ENCODE peak calls at places on chromosomes 11 and 22, in five cellular contexts. C is astrocyte of the spinal cord, O is GM10248, I is fibroblast of mammary gland, V is endothelial cell. Q is an unnamed sample.

GRCh38 chr22:49946612-49947295 is 13.8 kb upstream of the PIM3 start:
- DNase-seq in C (no peak), O (no peak), V (no peak), I (no peak), Q (no peak)

GRCh38 chr11:65316979-65317786 is 2.5 kb downstream of the CDC42EP2 start:
- DNase-seq in I (peak; percentile 84), O (no peak), V (peak; percentile 69), C (peak; percentile 72), Q (no peak)

GRCh38 chr11:59281177-59281576 is 68.5 kb upstream of the MPEG1 start:
- DNase-seq in O (no peak), V (no peak), I (no peak), C (no peak), Q (no peak)

GRCh38 chr11:78261869-78262637 is 73.3 kb downstream of the USP35 start:
- DNase-seq in O (no peak), C (no peak), V (no peak), I (no peak), Q (no peak)

GRCh38 chr11:2381494-2382128 is 4.5 kb downstream of the CD81 start:
- DNase-seq in O (no peak), I (no peak), C (no peak), V (no peak), Q (no peak)

GRCh38 chr11:112082729-112083128 is 3.8 kb downstream of the TIMM8B start:
- DNase-seq in V (no peak), I (peak; percentile 86), O (no peak), C (peak; percentile 44), Q (peak; percentile 38)

GRCh38 chr22:19497245-19497644 is 17.5 kb downstream of the CDC45 start:
- DNase-seq in I (peak; percentile 90), C (peak; percentile 84), V (no peak), O (no peak), Q (no peak)

GRCh38 chr22:25364281-25364680 is 144.8 kb downstream of the CRYBB2 start:
- DNase-seq in I (no peak), V (no peak), C (no peak), O (no peak), Q (no peak)

GRCh38 chr11:105609832-105610781 is at the start of gene GRIA4:
- DNase-seq in C (peak; percentile 47), I (peak; percentile 23), V (peak; percentile 58), O (no peak), Q (peak; percentile 17)

GRCh38 chr11:7413961-7414728 is 71.2 kb upstream of the OLFML1 start:
- DNase-seq in I (no peak), V (no peak), O (no peak), C (no peak), Q (no peak)

GRCh38 chr11:30583505-30584280 is 2.5 kb downstream of the MPPED2 start:
- DNase-seq in V (peak; percentile 8), I (peak; percentile 0), C (no peak), O (no peak), Q (no peak)

GRCh38 chr11:126011220-126011619 is 51.4 kb downstream of the CDON start:
- DNase-seq in O (no peak), C (no peak), V (no peak), I (no peak), Q (no peak)

GRCh38 chr11:123057604-123058305 is 4.2 kb downstream of the HSPA8 start:
- DNase-seq in V (no peak), I (no peak), O (no peak), C (no peak), Q (no peak)

GRCh38 chr11:59106363-59107336 is at the start of gene FAM111B:
- DNase-seq in I (peak; percentile 93), V (peak; percentile 55), O (peak; percentile 83), C (peak; percentile 90), Q (peak; percentile 84)

GRCh38 chr11:118012083-118012669 is 26.0 kb downstream of the IL10RA start:
- DNase-seq in I (peak; percentile 2), V (no peak), C (no peak), O (no peak), Q (peak; percentile 48)

GRCh38 chr11:833114-833791 is 501 bp downstream of the CD151 start:
- DNase-seq in V (peak; percentile 45), C (no peak), O (peak; percentile 67), I (no peak), Q (peak; percentile 65)

GRCh38 chr22:42937164-42937854 is 77.6 kb downstream of the PACSIN2 start:
- DNase-seq in I (peak; percentile 85), V (no peak), C (peak; percentile 84), O (peak; percentile 62), Q (peak; percentile 66)

GRCh38 chr11:18707811-18708340 is 9.3 kb downstream of the TMEM86A start:
- DNase-seq in O (no peak), I (no peak), C (no peak), V (no peak), Q (no peak)

GRCh38 chr11:63478896-63479295 is 12.1 kb downstream of the PLAAT5 start:
- DNase-seq in C (peak; percentile 84), I (peak; percentile 78), O (peak; percentile 79), V (peak; percentile 40), Q (peak; percentile 57)

GRCh38 chr11:113555071-113555739 is 80.0 kb upstream of the DRD2 start:
- DNase-seq in O (no peak), I (no peak), C (no peak), V (no peak), Q (no peak)

GRCh38 chr11:113376156-113376555 is 11.4 kb upstream of the ANKK1 start:
- DNase-seq in O (no peak), I (peak; percentile 15), C (no peak), V (no peak), Q (no peak)

GRCh38 chr22:17370036-17370765 is 941 bp downstream of the CECR2 start:
- DNase-seq in O (no peak), I (no peak), C (no peak), V (peak; percentile 55), Q (no peak)

GRCh38 chr11:34614334-34615113 is 6.4 kb upstream of the EHF start:
- DNase-seq in O (peak; percentile 31), V (no peak), C (no peak), I (peak; percentile 79), Q (no peak)

GRCh38 chr11:2927851-2928604 is 1.2 kb downstream of the PHLDA2 start:
- DNase-seq in C (peak; percentile 54), O (no peak), I (peak; percentile 36), V (no peak), Q (no peak)

GRCh38 chr11:104781719-104782376 is 116.4 kb downstream of the CASP12 start:
- DNase-seq in V (no peak), I (no peak), C (no peak), O (no peak), Q (no peak)

GRCh38 chr11:93113824-93114223 is 84.0 kb downstream of the SLC36A4 start:
- DNase-seq in O (no peak), C (no peak), V (no peak), I (no peak), Q (no peak)
- TF ChIP-seq CTCF in O (no peak), C (no peak), V (no peak), I (no peak), Q (no peak)

GRCh38 chr22:32957093-32957835 is 100.9 kb downstream of the SYN3 start:
- DNase-seq in I (no peak), C (no peak), V (no peak), O (no peak), Q (no peak)

GRCh38 chr22:32958021-32958420 is 100.2 kb downstream of the SYN3 start:
- DNase-seq in C (no peak), O (no peak), I (no peak), V (no peak), Q (no peak)
- TF ChIP-seq CTCF in C (no peak), O (no peak), I (no peak), V (no peak), Q (no peak)

GRCh38 chr11:12163181-12163841 is 52.9 kb downstream of the MICAL2 start:
- DNase-seq in C (peak; percentile 95), I (peak; percentile 42), V (no peak), O (no peak), Q (no peak)

GRCh38 chr11:12165237-12165875 is 55.0 kb downstream of the MICAL2 start:
- DNase-seq in I (no peak), O (no peak), V (no peak), C (no peak), Q (no peak)

GRCh38 chr11:12166299-12167092 is 56.1 kb downstream of the MICAL2 start:
- DNase-seq in C (no peak), I (no peak), O (no peak), V (no peak), Q (no peak)

GRCh38 chr11:12162652-12163051 is 52.3 kb downstream of the MICAL2 start:
- DNase-seq in I (no peak), O (no peak), C (no peak), V (no peak), Q (no peak)

DNA sequence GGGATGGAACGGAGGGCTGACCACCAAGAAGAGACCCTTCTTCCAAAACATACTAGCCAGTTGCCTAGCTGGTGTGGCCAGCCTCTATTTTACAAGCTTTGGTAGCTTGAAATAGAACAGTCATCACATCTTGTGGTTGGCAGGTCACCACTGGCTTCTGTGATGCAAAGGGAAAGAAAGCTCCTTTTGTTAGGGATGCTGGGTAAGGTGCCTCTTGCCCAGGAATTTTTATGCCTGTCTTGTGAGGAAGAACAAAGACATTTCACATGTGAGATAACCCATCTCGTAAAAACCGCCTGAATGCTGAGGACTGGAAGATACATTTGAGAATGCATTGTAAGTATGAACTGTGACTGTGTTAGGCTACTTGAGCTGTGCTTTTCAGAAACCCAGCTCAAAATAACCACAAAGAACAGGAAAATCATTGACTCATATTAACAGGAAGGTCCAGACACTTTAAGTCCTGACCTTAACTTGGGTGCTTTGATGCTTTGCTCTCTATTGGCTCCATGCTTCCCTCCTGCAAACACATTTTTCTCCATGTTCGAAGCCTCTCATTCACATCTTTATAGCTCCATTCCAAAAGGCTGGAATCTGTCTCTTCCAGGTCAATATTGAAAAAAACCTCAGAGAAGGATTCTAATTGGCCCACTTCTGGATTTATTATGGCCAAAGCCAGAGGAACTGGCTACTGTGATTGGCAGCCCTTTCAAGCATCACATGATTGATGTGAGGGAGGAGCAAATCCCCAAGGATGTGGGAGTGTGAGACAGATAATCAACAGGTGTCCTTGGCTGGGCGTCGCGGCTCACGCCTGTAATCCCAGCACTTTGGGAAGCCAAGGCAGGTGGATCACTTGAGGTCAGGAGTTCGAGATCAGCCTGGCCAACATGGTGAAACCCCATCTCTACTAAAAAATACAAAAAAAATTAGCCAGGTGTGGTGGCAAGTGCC is 53.9 kb downstream of the MICAL2 start:
- DNase-seq in V (no peak), O (no peak), I (peak; percentile 84), C (peak; percentile 97), Q (peak; percentile 40)
- TF ChIP-seq CTCF in V (no peak), O (no peak), I (no peak), C (no peak), Q (no peak)

GRCh38 chr11:61833478-61833877 is 5.4 kb downstream of the FADS2 start:
- DNase-seq in V (no peak), I (no peak), C (no peak), O (no peak), Q (peak; percentile 33)

GRCh38 chr11:61832758-61833157 is 4.7 kb downstream of the FADS2 start:
- DNase-seq in O (no peak), V (no peak), C (no peak), I (no peak), Q (no peak)

GRCh38 chr11:61834278-61835004 is 6.3 kb downstream of the FADS2 start:
- DNase-seq in O (peak; percentile 89), V (peak; percentile 77), I (peak; percentile 88), C (peak; percentile 76), Q (peak; percentile 89)

GRCh38 chr11:61832207-61832606 is 4.1 kb downstream of the FADS2 start:
- DNase-seq in O (no peak), I (no peak), C (no peak), V (no peak), Q (no peak)

DNA sequence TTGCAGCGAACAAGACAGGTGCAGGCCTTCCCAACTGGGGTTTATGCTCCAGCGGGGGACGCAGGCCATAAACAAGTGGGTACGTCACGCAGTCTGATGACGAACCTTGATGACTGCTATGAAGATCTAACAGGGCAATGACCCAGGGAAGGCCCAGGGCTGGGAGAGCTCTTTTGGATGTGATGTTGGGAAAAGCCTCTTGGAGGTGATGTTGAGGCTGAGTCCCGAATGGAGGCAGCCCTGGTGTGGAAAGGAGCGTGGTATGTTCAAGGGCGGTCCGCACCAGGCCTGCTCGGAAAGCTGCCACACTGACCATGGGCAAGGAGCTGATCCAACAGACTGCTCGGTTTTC is 5.8 kb downstream of the FADS2 start:
- DNase-seq in V (no peak), C (no peak), I (no peak), O (no peak), Q (no peak)
- TF ChIP-seq CTCF in V (no peak), C (no peak), I (no peak), O (no peak), Q (no peak)